ENCODE peak calls at places on chromosomes 12 and 14, in six cellular contexts. R is substantia nigra; E is upper lobe of right lung; D is CD8-positive, alpha-beta memory T cell; H is psoas muscle; S is ovary. W is an unnamed sample.

GRCh38 chr12:10563002-10563401 is 50.4 kb downstream of the MAGOHB start:
- DNase-seq in R (no peak), E (no peak), D (no peak), H (no peak), S (no peak), W (no peak)

GRCh38 chr12:19912996-19913395 is 455.3 kb upstream of the PDE3A start:
- DNase-seq in R (no peak), E (no peak), D (no peak), H (no peak), S (no peak), W (no peak)

GRCh38 chr14:100340454-100340813 is 17.3 kb downstream of the SLC25A47 start:
- DNase-seq in R (no peak), E (peak; percentile 11), D (no peak), H (no peak), S (no peak), W (no peak)

GRCh38 chr14:69671365-69672050 is 60.1 kb downstream of the SUSD6 start:
- DNase-seq in R (no peak), E (no peak), D (no peak), H (no peak), S (no peak), W (no peak)

GRCh38 chr12:8968761-8969160 is 19.3 kb upstream of the M6PR start:
- DNase-seq in R (no peak), E (no peak), D (no peak), H (no peak), S (no peak), W (no peak)

GRCh38 chr14:76086636-76087035 is 65.1 kb upstream of the GPATCH2L start:
- DNase-seq in R (no peak), E (no peak), D (no peak), H (peak; percentile 71), S (no peak), W (peak; percentile 37)

GRCh38 chr14:86450075-86450474 is 920.1 kb downstream of the FLRT2 start:
- DNase-seq in R (no peak), E (no peak), D (no peak), H (no peak), S (no peak), W (no peak)

GRCh38 chr12:54419088-54419887 is at the start of gene ITGA5:
- DNase-seq in R (no peak), E (peak; percentile 87), D (peak; percentile 66), H (peak; percentile 93), S (peak; percentile 85), W (no peak)

GRCh38 chr12:101891462-101891971 is 14.1 kb downstream of the DRAM1 start:
- DNase-seq in R (no peak), E (peak; percentile 77), D (no peak), H (no peak), S (no peak), W (peak; percentile 52)

GRCh38 chr12:5171701-5172100 is 128.0 kb downstream of the KCNA5 start:
- DNase-seq in R (no peak), E (no peak), D (no peak), H (no peak), S (no peak), W (peak; percentile 23)

GRCh38 chr12:67531519-67531918 is 117.0 kb upstream of the DYRK2 start:
- DNase-seq in R (no peak), E (no peak), D (no peak), H (no peak), S (no peak), W (no peak)

GRCh38 chr12:7905071-7905470 is 30.9 kb downstream of the SLC2A3 start:
- DNase-seq in R (no peak), E (no peak), D (no peak), H (no peak), S (no peak), W (no peak)

GRCh38 chr14:78157855-78158436 is 12.2 kb upstream of the NRXN3 start:
- DNase-seq in R (no peak), E (peak; percentile 68), D (no peak), H (no peak), S (no peak), W (no peak)

GRCh38 chr14:93086441-93087055 is 29.2 kb downstream of the ITPK1 start:
- DNase-seq in R (no peak), E (no peak), D (no peak), H (no peak), S (no peak), W (no peak)

GRCh38 chr12:122982494-122982850 is 2.0 kb downstream of the ARL6IP4 start:
- DNase-seq in R (no peak), E (no peak), D (no peak), H (peak; percentile 38), S (no peak), W (no peak)

GRCh38 chr12:117533687-117534086 is 172.3 kb upstream of the NOS1 start:
- DNase-seq in R (no peak), E (no peak), D (no peak), H (peak; percentile 85), S (no peak), W (no peak)

GRCh38 chr12:6921996-6922935 is 5.5 kb upstream of the ATN1 start:
- DNase-seq in R (no peak), E (no peak), D (no peak), H (no peak), S (no peak), W (no peak)

GRCh38 chr14:36442824-36443241 is 77.2 kb downstream of the NKX2-1 start:
- DNase-seq in R (no peak), E (no peak), D (no peak), H (no peak), S (no peak), W (no peak)

GRCh38 chr14:99515301-99516155 is 34.3 kb downstream of the CCNK start:
- DNase-seq in R (no peak), E (no peak), D (no peak), H (peak; percentile 48), S (no peak), W (no peak)

GRCh38 chr14:77023001-77023996 is 5.2 kb downstream of the IRF2BPL start:
- DNase-seq in R (no peak), E (no peak), D (no peak), H (no peak), S (peak; percentile 77), W (no peak)

GRCh38 chr14:91113829-91114078 is at the start of gene DGLUCY:
- DNase-seq in R (no peak), E (peak; percentile 90), D (no peak), H (peak; percentile 91), S (peak; percentile 72), W (no peak)

GRCh38 chr12:130948751-130949150 is 5.0 kb upstream of the ADGRD1 start:
- DNase-seq in R (no peak), E (no peak), D (no peak), H (no peak), S (no peak), W (no peak)

GRCh38 chr12:1115471-1116242 is 124.6 kb downstream of the ERC1 start:
- DNase-seq in R (no peak), E (no peak), D (no peak), H (no peak), S (no peak), W (peak; percentile 92)

GRCh38 chr12:6620137-6620884 is 13.1 kb upstream of the CHD4 start:
- DNase-seq in R (no peak), E (peak; percentile 79), D (peak; percentile 62), H (peak; percentile 64), S (no peak), W (no peak)

GRCh38 chr12:80941916-80942315 is 4.2 kb upstream of the LIN7A start:
- DNase-seq in R (no peak), E (no peak), D (no peak), H (no peak), S (no peak), W (no peak)

GRCh38 chr12:48041591-48042423 is 37.5 kb upstream of the COL2A1 start:
- DNase-seq in R (no peak), E (no peak), D (no peak), H (no peak), S (no peak), W (no peak)

GRCh38 chr14:104334812-104335161 is 196.4 kb downstream of the KIF26A start:
- DNase-seq in R (no peak), E (no peak), D (no peak), H (peak; percentile 34), S (no peak), W (no peak)

GRCh38 chr12:57171668-57172067 is 24.2 kb upstream of the LRP1-AS start:
- DNase-seq in R (no peak), E (no peak), D (no peak), H (no peak), S (peak; percentile 90), W (peak; percentile 44)

GRCh38 chr12:72346331-72346944 is 74.3 kb downstream of the TRHDE start:
- DNase-seq in R (peak; percentile 5), E (no peak), D (peak; percentile 37), H (no peak), S (peak; percentile 42), W (peak; percentile 66)

GRCh38 chr14:60658909-60659585 is 9.8 kb upstream of the SIX1 start:
- DNase-seq in R (no peak), E (no peak), D (no peak), H (no peak), S (no peak), W (no peak)
- H3K27ac ChIP-seq in R (no peak overlapping the region), E (no peak overlapping the region), D (no peak overlapping the region), H (peak overlapping the region; percentile 93), S (no peak overlapping the region), W (no peak overlapping the region)

DNA sequence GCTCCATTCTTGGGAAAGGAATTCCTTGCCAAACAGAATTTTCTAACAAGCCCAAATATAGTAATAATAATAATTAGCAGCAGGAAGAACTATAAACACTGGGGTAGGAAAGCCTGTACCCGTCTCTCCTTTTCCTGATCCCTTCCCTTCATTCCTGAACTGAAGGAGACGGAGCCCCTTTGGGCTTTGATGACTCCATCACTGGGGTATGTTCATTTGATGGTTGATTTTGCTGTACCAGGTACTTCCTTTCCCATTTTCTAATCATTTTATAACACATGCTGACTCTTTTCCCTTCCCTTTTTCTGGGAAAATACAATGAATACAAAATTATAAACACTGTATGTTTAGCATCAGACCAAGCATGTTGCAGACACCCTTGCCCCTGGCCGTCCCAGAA is 3.6 kb upstream of the RCOR1 start:
- DNase-seq in R (no peak), E (no peak), D (no peak), H (no peak), S (no peak), W (no peak)
- H3K27ac ChIP-seq in R (no peak overlapping the region), E (no peak overlapping the region), D (no peak overlapping the region), H (no peak overlapping the region), S (no peak overlapping the region), W (no peak overlapping the region)

DNA sequence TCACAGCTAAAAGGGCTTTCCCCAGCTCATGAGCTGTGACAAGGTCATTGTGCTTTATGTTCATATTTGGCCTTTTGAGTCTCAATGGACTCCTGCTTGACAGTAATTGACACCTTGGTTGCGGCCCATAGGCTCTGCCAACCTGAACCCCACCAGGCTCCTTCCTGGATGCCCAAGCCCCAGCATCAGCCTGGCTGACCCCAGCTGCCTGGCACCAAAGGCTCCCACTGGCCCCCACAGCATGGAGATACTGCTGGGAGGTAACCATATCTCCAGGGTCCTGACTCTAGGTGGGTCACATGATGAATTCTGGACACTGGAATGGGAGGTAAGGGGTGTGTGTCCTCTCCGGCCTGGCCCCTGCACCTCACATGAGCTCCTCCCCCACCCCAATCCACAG is 50.2 kb downstream of the CLMN start:
- DNase-seq in R (no peak), E (no peak), D (no peak), H (no peak), S (no peak), W (no peak)
- H3K27ac ChIP-seq in R (no peak overlapping the region), E (no peak overlapping the region), D (no peak overlapping the region), H (no peak overlapping the region), S (no peak overlapping the region), W (no peak overlapping the region)

DNA sequence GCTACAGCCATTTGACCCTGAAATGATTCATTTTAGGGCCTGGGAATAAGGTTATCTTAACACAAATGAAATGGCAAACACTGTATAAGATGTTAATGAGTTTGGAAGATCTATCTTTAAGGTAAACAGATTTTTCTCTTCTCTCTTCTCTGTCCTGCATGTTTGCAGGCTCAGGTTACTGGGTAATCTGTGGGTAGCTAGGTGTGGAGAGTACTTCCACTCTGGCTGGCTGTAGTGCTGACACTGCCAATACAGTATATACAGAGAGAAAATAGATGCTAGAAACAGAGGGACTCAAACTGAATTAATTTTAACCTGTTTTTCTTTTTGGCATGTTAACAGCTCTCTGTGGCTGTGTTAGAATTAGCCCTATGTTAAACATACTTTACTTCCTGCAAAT is 84.6 kb downstream of the SLC38A6 start:
- DNase-seq in R (no peak), E (no peak), D (no peak), H (no peak), S (no peak), W (no peak)
- H3K27ac ChIP-seq in R (no peak overlapping the region), E (no peak overlapping the region), D (no peak overlapping the region), H (no peak overlapping the region), S (no peak overlapping the region), W (no peak overlapping the region)